ENCODE peak calls at places on chromosome 14, in five cellular contexts. D, Z, O, X and L are unnamed samples.

GRCh38 chr14:103443106-103443505 is 57.9 kb downstream of the MARK3 start:
- DNase-seq in Z (no peak), O (no peak), X (no peak), D (no peak), L (no peak)

GRCh38 chr14:32998433-32998832 is 59.8 kb downstream of the NPAS3 start:
- DNase-seq in D (no peak), X (no peak), O (no peak), Z (no peak), L (no peak)

GRCh38 chr14:78997811-78998210 is 827.6 kb downstream of the NRXN3 start:
- DNase-seq in O (no peak), Z (no peak), X (no peak), D (no peak), L (no peak)

GRCh38 chr14:44418856-44419255 is 88.2 kb downstream of the FSCB start:
- DNase-seq in Z (no peak), O (no peak), X (peak), D (no peak), L (no peak)

GRCh38 chr14:73802431-73803188 is 49.0 kb upstream of the PTGR2 start:
- DNase-seq in Z (no peak), D (no peak), O (no peak), X (no peak), L (no peak)

GRCh38 chr14:104874110-104874531 is 9.1 kb downstream of the CEP170B start:
- DNase-seq in D (no peak), X (no peak), Z (no peak), O (no peak), L (no peak)

GRCh38 chr14:73723411-73723798 is 9.2 kb upstream of the PNMA1 start:
- DNase-seq in O (no peak), X (no peak), D (no peak), Z (no peak), L (no peak)

GRCh38 chr14:61553730-61554641 is 141.3 kb upstream of the HIF1A start:
- DNase-seq in Z (no peak), O (peak), D (no peak), X (peak), L (no peak)

GRCh38 chr14:78232666-78233065 is 62.5 kb downstream of the NRXN3 start:
- DNase-seq in O (no peak), D (no peak), X (no peak), Z (no peak), L (no peak)

GRCh38 chr14:33477752-33478151 is 473.1 kb downstream of the EGLN3 start:
- DNase-seq in X (no peak), O (no peak), Z (no peak), D (no peak), L (no peak)

GRCh38 chr14:56351861-56352260 is 227.7 kb upstream of the TMEM260 start:
- DNase-seq in X (no peak), D (no peak), O (no peak), Z (no peak), L (no peak)

GRCh38 chr14:38262844-38263243 is 7.0 kb upstream of the CLEC14A start:
- DNase-seq in D (no peak), Z (no peak), X (no peak), O (no peak), L (no peak)

GRCh38 chr14:61321385-61322010 is at the start of gene PRKCH:
- DNase-seq in X (peak), Z (peak), D (peak), O (peak), L (peak)

GRCh38 chr14:103871596-103872480 is 24.5 kb upstream of the PPP1R13B start:
- DNase-seq in X (no peak), O (peak), Z (peak), D (no peak), L (no peak)

GRCh38 chr14:65301862-65302539 is 110.5 kb upstream of the FUT8 start:
- DNase-seq in D (no peak), O (no peak), X (peak), Z (no peak), L (no peak)

GRCh38 chr14:95431199-95432145 is 85.0 kb downstream of the SYNE3 start:
- DNase-seq in D (no peak), X (no peak), Z (peak), O (peak), L (peak)

GRCh38 chr14:58082491-58083098 is 69.4 kb downstream of the ARMH4 start:
- DNase-seq in D (no peak), Z (no peak), X (no peak), O (peak), L (no peak)

GRCh38 chr14:59711083-59711482 is 134.5 kb upstream of the CCDC175 start:
- DNase-seq in X (no peak), D (no peak), Z (no peak), O (no peak), L (no peak)

GRCh38 chr14:80629606-80630005 is 311.9 kb downstream of the CEP128 start:
- DNase-seq in D (no peak), O (no peak), X (no peak), Z (no peak), L (no peak)

GRCh38 chr14:63922696-63923421 is 70.1 kb downstream of the SYNE2 start:
- DNase-seq in Z (no peak), O (peak), X (peak), D (peak), L (no peak)

GRCh38 chr14:100841445-100842403 is 15.8 kb downstream of the MEG3 start:
- DNase-seq in Z (no peak), X (no peak), O (no peak), D (no peak), L (no peak)

GRCh38 chr14:95498622-95499353 is 17.7 kb downstream of the SYNE3 start:
- DNase-seq in O (no peak), X (no peak), D (no peak), Z (no peak), L (no peak)

GRCh38 chr14:77212933-77213656 is 31.5 kb downstream of the TMEM63C start:
- DNase-seq in Z (peak), X (peak), O (peak), D (no peak), L (no peak)

GRCh38 chr14:81313200-81313599 is 86.9 kb downstream of the STON2 start:
- DNase-seq in D (no peak), X (no peak), Z (no peak), O (no peak), L (no peak)

GRCh38 chr14:22668417-22668816 is 24.3 kb upstream of the OR6J1 start:
- DNase-seq in D (no peak), X (no peak), Z (no peak), O (no peak), L (no peak)

GRCh38 chr14:84144166-84144565 is 1385.8 kb upstream of the FLRT2 start:
- DNase-seq in D (no peak), Z (no peak), O (no peak), X (no peak), L (no peak)

GRCh38 chr14:85380891-85381290 is 149.1 kb upstream of the FLRT2 start:
- DNase-seq in O (no peak), D (no peak), X (no peak), Z (no peak), L (no peak)
- TF ChIP-seq EP300 in O (no peak), D (no peak), X (no peak), Z (no peak), L (no peak)

DNA sequence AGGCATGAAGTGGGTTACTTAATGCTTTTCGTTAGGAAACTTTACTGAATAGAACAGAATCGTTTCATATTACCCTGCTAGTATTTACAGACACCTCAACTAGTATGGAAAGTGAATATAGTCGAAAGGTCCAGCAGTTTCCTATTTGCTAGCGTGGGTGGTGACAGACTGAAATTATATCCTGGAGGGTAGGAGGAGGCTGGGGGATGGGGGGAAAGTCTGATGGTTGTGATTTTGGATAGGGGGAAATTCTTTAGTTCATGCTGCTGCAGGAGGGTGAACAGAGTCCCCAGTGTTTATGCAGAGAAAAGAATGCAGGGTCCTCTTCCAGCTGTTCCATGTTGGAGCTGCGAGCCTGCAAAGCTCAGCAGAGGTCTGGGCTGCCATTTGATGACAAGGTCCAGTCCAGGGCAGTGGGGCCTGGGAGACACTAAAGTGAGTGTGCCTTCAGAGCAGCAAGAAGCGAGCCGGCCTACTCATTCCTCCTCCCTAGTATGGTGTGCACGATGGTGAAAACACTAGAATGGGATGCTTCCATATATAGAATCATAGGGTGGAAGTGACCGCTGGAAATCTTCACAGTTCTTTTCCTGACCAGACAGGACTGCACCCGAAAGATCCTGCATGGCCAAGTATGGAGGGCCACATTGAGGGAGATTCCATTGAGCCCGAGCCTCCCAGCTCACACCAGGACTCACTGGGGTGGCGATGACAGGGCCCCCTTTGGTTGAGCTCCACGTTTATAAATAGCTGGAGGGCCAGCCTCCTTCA is 2.1 kb downstream of the SAMD4A start:
- DNase-seq in O (no peak), D (no peak), Z (no peak), X (peak), L (no peak)
- H3K4me3 ChIP-seq in O (no peak), D (peak), Z (no peak), X (peak), L (peak)

GRCh38 chr14:86935241-86935640 is 1057.7 kb downstream of the GALC start:
- DNase-seq in Z (no peak), D (no peak), O (no peak), X (no peak), L (no peak)
- TF ChIP-seq EP300 in Z (no peak), D (no peak), O (no peak), X (no peak), L (no peak)

GRCh38 chr14:93954900-93955891 is 21.2 kb downstream of the ASB2 start:
- DNase-seq in X (no peak), D (no peak), Z (no peak), O (no peak), L (no peak)
- H3K4me3 ChIP-seq in X (peak), D (no peak), Z (no peak), O (no peak), L (no peak)

GRCh38 chr14:76181546-76181945 is 29.8 kb downstream of the GPATCH2L start:
- DNase-seq in O (no peak), Z (no peak), X (peak), D (no peak), L (no peak)

GRCh38 chr14:76191297-76191696 is 39.6 kb downstream of the GPATCH2L start:
- DNase-seq in X (no peak), Z (no peak), D (no peak), O (no peak), L (no peak)

DNA sequence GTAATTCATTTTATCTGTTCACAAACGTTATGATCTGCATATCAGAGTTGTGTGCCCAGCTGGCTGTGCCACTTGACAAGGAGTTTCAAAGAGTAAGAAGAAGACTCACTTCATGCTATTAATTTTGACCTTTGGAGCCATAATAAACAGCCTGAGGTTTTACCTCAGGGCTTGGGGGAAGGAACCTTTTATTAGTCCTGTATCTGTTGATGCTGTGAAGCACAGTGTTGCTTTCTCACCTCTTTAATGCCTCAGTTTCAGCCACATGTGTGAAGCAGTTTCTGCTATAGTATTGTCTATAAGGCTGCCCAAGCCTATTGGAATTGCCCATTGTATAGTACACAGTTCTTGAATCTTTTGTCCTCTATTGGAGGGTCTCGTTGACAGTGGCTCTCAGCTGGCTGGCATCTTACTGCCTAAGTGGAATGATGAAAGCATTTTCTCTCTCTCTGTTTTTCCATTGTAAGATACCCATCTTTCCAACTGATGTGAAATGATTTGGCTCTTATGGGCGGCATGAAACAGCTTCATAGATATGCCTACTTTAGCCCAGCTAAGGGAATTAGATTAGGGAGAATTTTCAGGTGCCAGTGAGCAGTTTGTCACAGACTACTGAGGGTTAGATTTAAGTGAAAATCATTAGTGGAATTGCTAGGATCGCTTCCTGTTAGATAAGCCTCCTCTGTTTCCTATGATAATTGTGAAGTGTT is 34.8 kb downstream of the GPATCH2L start:
- DNase-seq in D (no peak), O (no peak), X (no peak), Z (no peak), L (no peak)
- TF ChIP-seq EP300 in D (no peak), O (no peak), X (no peak), Z (no peak), L (no peak)

DNA sequence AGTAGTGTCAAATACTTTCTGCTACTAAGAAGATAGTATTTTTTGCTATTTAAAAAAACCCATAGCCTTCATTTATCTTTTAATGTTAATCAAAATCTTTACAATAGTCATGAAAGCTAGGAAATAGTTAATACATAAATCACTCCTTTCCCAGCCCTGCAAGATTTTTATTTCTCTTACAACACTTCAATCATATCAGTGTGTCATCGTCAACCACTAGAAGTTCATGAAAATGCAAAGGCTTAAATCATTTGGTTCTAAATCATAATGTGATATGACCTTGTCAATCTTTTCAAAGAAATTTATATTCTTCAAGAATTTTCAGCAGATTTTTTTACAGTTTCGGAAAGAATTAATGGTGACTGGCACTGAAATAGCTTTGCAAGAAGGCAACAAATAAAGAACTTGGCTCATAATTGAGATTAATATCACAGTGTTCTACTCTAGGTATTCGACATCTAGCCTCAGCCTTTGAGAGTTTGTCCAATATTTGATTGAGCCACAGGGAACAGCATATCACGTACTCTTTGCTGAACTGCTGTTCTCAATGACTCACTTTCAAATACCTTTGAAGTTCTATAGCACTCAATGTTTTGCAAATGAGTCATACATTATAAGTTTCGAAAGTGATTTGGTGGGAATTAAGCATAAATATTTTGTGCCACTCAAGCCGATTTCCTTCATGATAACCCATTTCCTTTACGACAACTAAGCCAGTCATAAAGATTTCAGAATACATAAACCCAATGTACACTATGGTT is 383.9 kb upstream of the FOXG1 start:
- DNase-seq in D (no peak), O (peak), Z (no peak), X (peak), L (no peak)
- H3K4me3 ChIP-seq in D (no peak), O (peak), Z (no peak), X (no peak), L (no peak)